ENCODE peak calls at places on chromosomes 11 and 22, in six cellular contexts. X, K, U, Q, B and V are unnamed samples. For H3K4me1, the result is how much of the 10 kb centered on the place peaks cover.

GRCh38 chr11:103888541-103888951 is 147.9 kb upstream of the DDI1 start:
- DNase-seq in Q (peak), U (no peak), B (peak), K (no peak), X (no peak), V (peak)

GRCh38 chr11:65445604-65446445 is 23.2 kb downstream of the NEAT1 start:
- DNase-seq in Q (no peak), U (peak), B (peak), X (no peak), K (peak), V (peak)

GRCh38 chr22:42171946-42172345 is 41.3 kb upstream of the CYP2D6 start:
- DNase-seq in X (no peak), Q (no peak), B (no peak), K (no peak), U (no peak), V (no peak)

GRCh38 chr22:39967996-39968968 is 8.1 kb downstream of the TMA7B start:
- DNase-seq in K (no peak), Q (no peak), B (no peak), X (no peak), U (no peak), V (no peak)

GRCh38 chr11:121929581-121929980 is 186.4 kb downstream of the BLID start:
- DNase-seq in B (peak), U (peak), Q (no peak), X (no peak), K (no peak), V (no peak)

GRCh38 chr11:46026616-46027293 is 94.5 kb downstream of the PHF21A start:
- DNase-seq in B (peak), K (no peak), Q (no peak), X (no peak), U (peak), V (no peak)

GRCh38 chr11:85961930-85962363 is 106.8 kb downstream of the CCDC83 start:
- DNase-seq in X (no peak), B (peak), K (no peak), Q (no peak), U (peak), V (no peak)

GRCh38 chr11:1391165-1392010 is 1.7 kb downstream of the BRSK2 start:
- DNase-seq in X (peak), K (no peak), B (no peak), U (no peak), Q (no peak), V (no peak)

GRCh38 chr11:72924568-72925190 is 110.5 kb downstream of the ATG16L2 start:
- DNase-seq in Q (peak), K (peak), U (peak), B (peak), X (no peak), V (peak)

GRCh38 chr11:85301895-85302678 is 325.1 kb downstream of the DLG2 start:
- DNase-seq in X (no peak), K (no peak), B (no peak), Q (no peak), U (no peak), V (no peak)

GRCh38 chr11:15613799-15614198 is 499.1 kb downstream of the INSC start:
- DNase-seq in U (no peak), B (no peak), X (no peak), Q (no peak), K (no peak), V (no peak)

GRCh38 chr11:16097543-16097942 is 258.8 kb downstream of the SOX6 start:
- DNase-seq in X (no peak), B (no peak), U (no peak), K (no peak), Q (no peak), V (no peak)

GRCh38 chr22:17159504-17159951 is 451 bp upstream of the HDHD5 start:
- DNase-seq in B (peak), X (no peak), U (peak), K (no peak), Q (peak), V (no peak)
- H3K4me2 ChIP-seq in B (peak), X (peak), U (peak), K (peak), Q (peak), V (peak)

GRCh38 chr11:94785509-94785908 is 17.4 kb downstream of the AMOTL1 start:
- DNase-seq in K (no peak), U (no peak), Q (no peak), B (no peak), X (no peak), V (no peak)
- H3K4me1 ChIP-seq in K (under half), U (under half), Q (under half), B (under half), X (under half), V (under half)

GRCh38 chr22:17441326-17441725 is 72.1 kb downstream of the CECR2 start:
- DNase-seq in K (no peak), Q (no peak), U (no peak), X (no peak), B (no peak), V (no peak)

GRCh38 chr22:17436382-17436951 is 67.2 kb downstream of the CECR2 start:
- DNase-seq in Q (no peak), B (peak), X (no peak), K (peak), U (no peak), V (peak)

GRCh38 chr22:17434856-17435255 is 65.6 kb downstream of the CECR2 start:
- DNase-seq in K (no peak), Q (no peak), B (peak), X (no peak), U (no peak), V (no peak)

GRCh38 chr22:17435375-17435774 is 66.1 kb downstream of the CECR2 start:
- DNase-seq in K (no peak), U (no peak), Q (no peak), B (no peak), X (no peak), V (no peak)

DNA sequence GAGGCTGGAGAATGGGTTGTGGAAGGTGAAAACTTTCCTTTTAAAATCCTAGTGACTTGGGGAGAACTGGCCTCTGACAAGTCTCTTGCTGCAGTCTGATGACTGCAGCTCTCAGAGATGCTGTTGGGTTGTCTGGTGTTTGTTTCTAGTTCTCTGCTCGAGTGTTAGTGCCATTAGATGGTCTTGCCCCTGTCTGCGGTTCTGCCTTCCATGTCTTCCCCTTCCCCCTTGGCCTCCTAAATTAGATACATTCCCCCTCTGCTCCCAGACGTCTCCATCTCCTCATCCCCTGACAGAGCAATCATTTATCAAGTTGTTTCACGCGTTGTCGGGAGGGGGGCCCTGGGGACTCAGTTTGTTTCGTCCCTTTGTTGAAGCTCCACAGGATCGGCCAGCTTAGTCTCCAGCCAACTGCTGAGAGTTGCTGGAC is 67.7 kb downstream of the CECR2 start:
- DNase-seq in B (no peak), Q (no peak), X (no peak), K (no peak), U (no peak), V (no peak)
- H3K4me3 ChIP-seq in B (no peak), Q (no peak), X (no peak), K (no peak), U (no peak), V (no peak)

GRCh38 chr11:34652191-34652958 is 31.5 kb downstream of the EHF start:
- DNase-seq in B (peak), Q (no peak), U (peak), K (no peak), X (no peak), V (no peak)

GRCh38 chr11:34650528-34650927 is 29.6 kb downstream of the EHF start:
- DNase-seq in B (peak), U (peak), Q (no peak), X (no peak), K (no peak), V (peak)

GRCh38 chr11:34649597-34649996 is 28.7 kb downstream of the EHF start:
- DNase-seq in Q (no peak), X (no peak), U (no peak), B (no peak), K (no peak), V (no peak)

GRCh38 chr11:34653031-34653430 is 32.1 kb downstream of the EHF start:
- DNase-seq in U (no peak), X (no peak), K (no peak), Q (no peak), B (no peak), V (no peak)

GRCh38 chr11:34651551-34651950 is 30.7 kb downstream of the EHF start:
- DNase-seq in B (peak), Q (no peak), X (no peak), K (no peak), U (peak), V (no peak)
- H3K4me2 ChIP-seq in B (no peak), Q (no peak), X (no peak), K (no peak), U (no peak), V (no peak)

DNA sequence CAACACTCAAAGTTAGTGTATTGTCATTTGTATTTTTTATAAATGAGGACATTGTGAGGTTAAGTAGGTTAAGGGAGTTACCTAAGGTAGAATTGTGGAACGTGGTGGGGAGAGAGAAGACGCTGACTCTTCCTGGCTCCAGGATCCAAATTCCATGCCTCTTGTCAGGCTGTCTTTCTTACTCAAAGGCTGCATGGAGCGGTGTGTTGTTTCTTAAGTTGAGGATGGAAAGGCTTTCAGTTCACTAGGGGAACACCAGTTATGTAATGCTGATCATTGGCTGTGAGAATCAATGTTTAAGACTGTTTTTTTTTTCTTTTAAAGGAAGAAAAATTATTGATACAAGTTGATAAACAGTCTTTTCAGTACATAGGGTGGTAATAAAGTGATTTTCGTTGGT is 2.9 kb downstream of the UBE2L3 start:
- DNase-seq in U (no peak), X (no peak), Q (no peak), B (no peak), K (no peak), V (no peak)
- H3K4me1 ChIP-seq in U (under half), X (under half), Q (half or more), B (under half), K (under half), V (under half)

GRCh38 chr11:49377978-49378377 is 169.6 kb upstream of the FOLH1 start:
- DNase-seq in U (no peak), B (no peak), X (no peak), K (no peak), Q (no peak), V (no peak)
- H3K4me3 ChIP-seq in U (no peak), B (no peak), X (no peak), K (no peak), Q (no peak), V (no peak)

GRCh38 chr11:7536102-7536501 is 22.3 kb downstream of the PPFIBP2 start:
- DNase-seq in Q (peak), X (peak), B (no peak), U (no peak), K (no peak), V (no peak)

GRCh38 chr11:7540830-7541555 is 27.2 kb downstream of the PPFIBP2 start:
- DNase-seq in Q (no peak), U (no peak), X (no peak), K (no peak), B (no peak), V (no peak)

GRCh38 chr11:7538466-7539454 is 25.0 kb downstream of the PPFIBP2 start:
- DNase-seq in U (no peak), K (no peak), Q (no peak), X (no peak), B (no peak), V (no peak)

GRCh38 chr11:7537260-7537659 is 23.5 kb downstream of the PPFIBP2 start:
- DNase-seq in X (no peak), U (no peak), K (no peak), B (no peak), Q (no peak), V (no peak)

GRCh38 chr11:7538023-7538422 is 24.2 kb downstream of the PPFIBP2 start:
- DNase-seq in B (no peak), K (no peak), X (no peak), U (no peak), Q (no peak), V (no peak)
- H3K4me2 ChIP-seq in B (no peak), K (no peak), X (no peak), U (no peak), Q (no peak), V (no peak)

GRCh38 chr22:49966041-49966715 is 5.6 kb downstream of the PIM3 start:
- DNase-seq in U (no peak), Q (no peak), K (no peak), X (peak), B (no peak), V (no peak)

GRCh38 chr22:49968313-49968830 is 7.8 kb downstream of the PIM3 start:
- DNase-seq in U (no peak), K (no peak), Q (no peak), B (no peak), X (peak), V (no peak)

GRCh38 chr22:49967333-49968241 is 7.0 kb downstream of the PIM3 start:
- DNase-seq in X (peak), B (no peak), K (peak), Q (no peak), U (no peak), V (peak)

GRCh38 chr22:49965291-49966040 is 4.9 kb downstream of the PIM3 start:
- DNase-seq in K (no peak), B (no peak), Q (no peak), X (peak), U (no peak), V (no peak)

GRCh38 chr22:49966716-49967332 is 6.3 kb downstream of the PIM3 start:
- DNase-seq in B (no peak), Q (no peak), X (peak), K (no peak), U (no peak), V (no peak)
- H3K4me1 ChIP-seq in B (under half), Q (half or more), X (under half), K (half or more), U (under half), V (under half)

GRCh38 chr22:26359156-26359555 is 69.9 kb upstream of the ASPHD2 start:
- DNase-seq in Q (no peak), B (no peak), X (no peak), U (no peak), K (no peak), V (no peak)

GRCh38 chr22:26357281-26357680 is 71.8 kb upstream of the ASPHD2 start:
- DNase-seq in U (no peak), Q (no peak), B (no peak), K (no peak), X (no peak), V (no peak)

GRCh38 chr22:26362471-26362870 is 66.6 kb upstream of the ASPHD2 start:
- DNase-seq in Q (no peak), X (no peak), K (no peak), U (peak), B (peak), V (no peak)

GRCh38 chr22:26357813-26358212 is 71.2 kb upstream of the ASPHD2 start:
- DNase-seq in Q (no peak), B (no peak), U (no peak), X (no peak), K (no peak), V (no peak)

DNA sequence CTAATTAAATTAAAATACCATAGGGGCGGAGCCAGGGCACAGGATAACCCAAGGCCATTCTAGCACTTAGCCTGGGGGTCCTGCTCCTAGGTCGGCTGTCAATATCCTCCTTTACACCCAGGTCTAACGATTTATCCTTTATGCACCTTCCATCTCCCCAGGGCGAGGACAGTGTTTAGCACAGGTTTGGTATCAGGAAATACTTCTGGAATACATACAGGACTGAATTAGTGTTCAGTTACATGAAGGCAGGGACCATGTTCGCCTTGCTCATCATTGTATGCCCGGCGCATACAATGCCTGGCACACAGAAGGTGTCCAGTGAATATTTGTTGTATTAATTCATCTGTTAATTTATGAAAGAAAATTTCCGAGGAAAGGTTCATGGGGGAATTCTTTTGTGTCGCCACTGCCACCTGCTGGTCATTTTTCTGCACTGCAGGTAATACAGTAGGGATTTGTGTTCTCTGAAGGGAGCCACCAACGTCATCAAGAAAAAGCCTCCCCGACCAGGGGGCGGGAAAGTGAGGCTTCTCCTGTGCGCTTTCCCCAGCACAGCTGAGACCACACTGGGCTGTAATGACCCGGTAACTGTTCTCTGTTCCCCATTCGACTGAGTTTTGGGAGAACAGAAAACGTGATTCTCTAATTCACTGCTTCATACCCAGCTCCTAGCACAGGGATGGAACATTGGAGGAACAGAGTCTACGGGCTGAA is 68.7 kb upstream of the ASPHD2 start:
- DNase-seq in Q (peak), K (peak), B (peak), X (peak), U (peak), V (peak)
- H3K4me3 ChIP-seq in Q (peak), K (no peak), B (no peak), X (peak), U (no peak), V (peak)

GRCh38 chr11:5600374-5600851 is 4.0 kb downstream of the TRIM6 start:
- DNase-seq in B (peak), Q (peak), X (peak), K (peak), U (peak), V (peak)
- H3K4me2 ChIP-seq in B (peak), Q (peak), X (peak), K (no peak), U (peak), V (no peak)